ENCODE peak calls at places on chromosome 15, in eight cellular contexts. T, W, B, E, L, K, A and H are unnamed samples.

GRCh38 chr15:100464895-100465294 is 63.9 kb downstream of the CERS3 start:
- DNase-seq in T (no peak), W (no peak), B (no peak), E (no peak), L (no peak), K (no peak), A (no peak), H (no peak)

GRCh38 chr15:101646652-101647051 is 5.5 kb downstream of the TM2D3 start:
- DNase-seq in T (no peak), W (no peak), B (no peak), E (peak; percentile 34), L (no peak), K (peak; percentile 47), A (no peak), H (no peak)

GRCh38 chr15:89196994-89197393 is 24.4 kb downstream of the RLBP1 start:
- DNase-seq in T (no peak), W (no peak), B (no peak), E (no peak), L (no peak), K (no peak), A (no peak), H (no peak)

GRCh38 chr15:72592103-72592502 is 62.4 kb upstream of the GOLGA6B start:
- DNase-seq in T (no peak), W (no peak), B (no peak), E (no peak), L (no peak), K (no peak), A (no peak), H (no peak)

GRCh38 chr15:87477759-87478687 is 778.5 kb downstream of the NTRK3 start:
- DNase-seq in T (peak; percentile 67), W (peak; percentile 64), B (peak; percentile 60), E (no peak), L (no peak), K (peak; percentile 30), A (peak; percentile 21), H (peak; percentile 64)

GRCh38 chr15:81398910-81399551 is 25.0 kb upstream of the TMC3 start:
- DNase-seq in T (no peak), W (peak; percentile 83), B (no peak), E (no peak), L (no peak), K (no peak), A (no peak), H (no peak)

GRCh38 chr15:69474291-69474690 is 21.7 kb downstream of the RPLP1 start:
- DNase-seq in T (no peak), W (no peak), B (peak; percentile 12), E (no peak), L (no peak), K (no peak), A (no peak), H (no peak)

GRCh38 chr15:85832389-85832788 is 37.7 kb upstream of the KLHL25 start:
- DNase-seq in T (no peak), W (no peak), B (no peak), E (no peak), L (no peak), K (no peak), A (no peak), H (no peak)

GRCh38 chr15:39429898-39430357 is 151.0 kb upstream of the THBS1 start:
- DNase-seq in T (no peak), W (peak; percentile 36), B (no peak), E (no peak), L (peak; percentile 5), K (no peak), A (no peak), H (no peak)

GRCh38 chr15:57792729-57793449 is 86.4 kb downstream of the POLR2M start:
- DNase-seq in T (no peak), W (no peak), B (no peak), E (no peak), L (no peak), K (no peak), A (no peak), H (no peak)

GRCh38 chr15:89912674-89913396 is at the start of gene ARPIN:
- DNase-seq in T (no peak), W (peak; percentile 30), B (no peak), E (peak; percentile 53), L (no peak), K (peak; percentile 66), A (no peak), H (peak; percentile 82)

GRCh38 chr15:64351265-64351664 is 4.7 kb downstream of the CSNK1G1 start:
- DNase-seq in T (no peak), W (no peak), B (no peak), E (no peak), L (no peak), K (no peak), A (no peak), H (no peak)

GRCh38 chr15:33451385-33451784 is 140.6 kb downstream of the RYR3 start:
- DNase-seq in T (no peak), W (no peak), B (peak; percentile 34), E (no peak), L (no peak), K (no peak), A (no peak), H (no peak)

GRCh38 chr15:57324590-57324890 is 51.8 kb upstream of the CGNL1 start:
- DNase-seq in T (no peak), W (no peak), B (no peak), E (no peak), L (no peak), K (no peak), A (no peak), H (no peak)

GRCh38 chr15:39248204-39248603 is 332.7 kb upstream of the THBS1 start:
- DNase-seq in T (no peak), W (no peak), B (no peak), E (peak; percentile 26), L (no peak), K (peak; percentile 62), A (no peak), H (no peak)

GRCh38 chr15:101534376-101534970 is 45.0 kb upstream of the PCSK6 start:
- DNase-seq in T (peak; percentile 42), W (no peak), B (no peak), E (no peak), L (no peak), K (no peak), A (no peak), H (peak; percentile 52)

GRCh38 chr15:92128788-92129187 is 264.9 kb upstream of the ST8SIA2 start:
- DNase-seq in T (no peak), W (no peak), B (no peak), E (no peak), L (no peak), K (no peak), A (no peak), H (no peak)

GRCh38 chr15:79858469-79858868 is 38.3 kb downstream of the MTHFS start:
- DNase-seq in T (no peak), W (no peak), B (no peak), E (no peak), L (no peak), K (no peak), A (no peak), H (no peak)

GRCh38 chr15:40722354-40722753 is 27.4 kb downstream of the RAD51 start:
- DNase-seq in T (no peak), W (no peak), B (no peak), E (no peak), L (no peak), K (no peak), A (no peak), H (no peak)
- H3K4me1 ChIP-seq in T (no peaks in the 10 kb centered on the region), W (no peaks in the 10 kb centered on the region), B (no peaks in the 10 kb centered on the region), E (no peaks in the 10 kb centered on the region), L (peaks cover 25% of the 10 kb centered on the region), K (no peaks in the 10 kb centered on the region), A (no peaks in the 10 kb centered on the region), H (no peaks in the 10 kb centered on the region)

DNA sequence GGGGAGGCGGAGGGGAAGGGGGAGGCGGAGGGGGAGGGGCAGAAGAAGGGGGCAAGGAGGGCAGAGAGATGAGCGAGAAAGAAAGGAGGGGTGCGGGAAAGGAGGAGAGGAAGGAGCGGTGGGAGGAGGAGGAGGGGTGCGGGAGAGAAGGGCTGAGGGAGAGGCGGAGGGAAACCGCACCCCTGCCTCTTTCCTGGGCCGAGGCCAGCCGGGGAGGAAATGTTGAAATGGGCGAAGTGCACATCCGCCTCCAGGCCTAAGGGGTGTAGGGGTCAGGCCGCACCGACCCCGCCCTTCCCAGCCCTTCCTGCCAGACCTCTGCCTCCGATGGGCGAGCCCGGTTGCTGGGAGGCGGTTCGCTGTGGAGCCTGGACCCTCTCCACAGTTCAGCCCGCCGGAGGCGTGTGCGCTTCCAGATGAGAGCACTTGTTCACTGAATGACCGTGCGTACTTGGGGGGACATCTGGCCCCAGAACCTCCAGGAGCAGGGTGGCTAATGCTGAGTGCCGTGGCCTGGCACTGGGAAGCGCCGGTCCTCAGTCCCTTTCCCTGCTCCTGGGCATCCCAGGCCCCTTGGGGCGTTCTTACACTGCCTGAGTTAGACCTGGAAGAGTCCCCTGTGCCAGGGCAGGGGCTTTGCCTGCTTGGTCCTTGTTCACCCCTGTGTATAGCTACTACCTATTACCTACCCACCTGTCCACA is 110.3 kb upstream of the KLF13 start:
- DNase-seq in T (peak; percentile 94), W (peak; percentile 92), B (peak; percentile 77), E (peak; percentile 85), L (peak; percentile 90), K (peak; percentile 88), A (peak; percentile 52), H (peak; percentile 95)
- H3K4me3 ChIP-seq in T (peak overlapping the region; percentile 60), W (peak overlapping the region; percentile 59), B (peak overlapping the region; percentile 58), E (peak overlapping the region; percentile 42), L (peak overlapping the region; percentile 67), K (peak overlapping the region; percentile 66), A (peak overlapping the region; percentile 86), H (peak overlapping the region; percentile 70)

GRCh38 chr15:98425173-98425572 is 223.2 kb upstream of the IGF1R start:
- DNase-seq in T (no peak), W (no peak), B (no peak), E (no peak), L (no peak), K (no peak), A (no peak), H (no peak)
- H3K27me3 ChIP-seq in T (peaks cover 10% of the 10 kb centered on the region), W (no peaks in the 10 kb centered on the region), B (peaks cover 30% of the 10 kb centered on the region), E (no peaks in the 10 kb centered on the region), L (no peaks in the 10 kb centered on the region), K (peaks cover 49% of the 10 kb centered on the region), A (no peaks in the 10 kb centered on the region), H (peaks cover 10% of the 10 kb centered on the region)

GRCh38 chr15:96350321-96350720 is 19.8 kb downstream of the NR2F2 start:
- DNase-seq in T (no peak), W (no peak), B (no peak), E (no peak), L (no peak), K (no peak), A (no peak), H (no peak)

GRCh38 chr15:96351801-96352593 is 21.5 kb downstream of the NR2F2 start:
- DNase-seq in T (no peak), W (peak; percentile 68), B (no peak), E (peak; percentile 77), L (no peak), K (peak; percentile 33), A (no peak), H (no peak)

GRCh38 chr15:96349933-96350292 is 19.4 kb downstream of the NR2F2 start:
- DNase-seq in T (no peak), W (no peak), B (no peak), E (no peak), L (no peak), K (no peak), A (no peak), H (no peak)

GRCh38 chr15:96352594-96353377 is 22.3 kb downstream of the NR2F2 start:
- DNase-seq in T (no peak), W (no peak), B (no peak), E (peak; percentile 62), L (no peak), K (no peak), A (no peak), H (no peak)

GRCh38 chr15:96350884-96351639 is 20.6 kb downstream of the NR2F2 start:
- DNase-seq in T (no peak), W (no peak), B (no peak), E (no peak), L (no peak), K (no peak), A (no peak), H (no peak)
- H3K4me1 ChIP-seq in T (no peaks in the 10 kb centered on the region), W (no peaks in the 10 kb centered on the region), B (no peaks in the 10 kb centered on the region), E (peaks cover 17% of the 10 kb centered on the region), L (no peaks in the 10 kb centered on the region), K (peaks cover 73% of the 10 kb centered on the region), A (no peaks in the 10 kb centered on the region), H (no peaks in the 10 kb centered on the region)

GRCh38 chr15:74545776-74546656 is 5.0 kb downstream of the ARID3B start:
- DNase-seq in T (peak; percentile 95), W (peak; percentile 99), B (peak; percentile 96), E (peak; percentile 100), L (peak; percentile 88), K (peak; percentile 99), A (peak; percentile 93), H (peak; percentile 98)
- H3K4me3 ChIP-seq in T (no peak overlapping the region), W (no peak overlapping the region), B (no peak overlapping the region), E (no peak overlapping the region), L (no peak overlapping the region), K (no peak overlapping the region), A (peak overlapping the region; percentile 49), H (peak overlapping the region; percentile 13)